ENCODE peak calls at places on chromosome 1, in ten cellular contexts. One of them, this sample, is unnamed.

GRCh38 chr1:206000641-206001339 is 2.4 kb downstream of the RAB7B start:
- DNase-seq in Peyer's patch: no peak
- DNase-seq in IMR-90: peak
- DNase-seq in cardiac muscle cell: no peak
- DNase-seq in Panc1: no peak
- DNase-seq in aorta: no peak
- DNase-seq in SJSA1: peak
- DNase-seq in CD4-positive, alpha-beta T cell: no peak
- DNase-seq in left lung: no peak
- DNase-seq in uterus: no peak
- DNase-seq in this sample: no peak

GRCh38 chr1:21762022-21762404 is 20.9 kb downstream of the USP48 start:
- DNase-seq in Peyer's patch: no peak
- DNase-seq in IMR-90: no peak
- DNase-seq in cardiac muscle cell: no peak
- DNase-seq in Panc1: no peak
- DNase-seq in aorta: no peak
- DNase-seq in SJSA1: peak
- DNase-seq in CD4-positive, alpha-beta T cell: no peak
- DNase-seq in left lung: no peak
- DNase-seq in uterus: no peak
- DNase-seq in this sample: no peak

GRCh38 chr1:150534002-150534401 is 15.2 kb upstream of the ADAMTSL4 start:
- DNase-seq in Peyer's patch: no peak
- DNase-seq in IMR-90: no peak
- DNase-seq in cardiac muscle cell: no peak
- DNase-seq in Panc1: no peak
- DNase-seq in aorta: peak
- DNase-seq in SJSA1: no peak
- DNase-seq in CD4-positive, alpha-beta T cell: no peak
- DNase-seq in left lung: no peak
- DNase-seq in uterus: no peak
- DNase-seq in this sample: no peak

GRCh38 chr1:241591317-241591716 is 48.9 kb downstream of the CHML start:
- DNase-seq in Peyer's patch: no peak
- DNase-seq in IMR-90: peak
- DNase-seq in cardiac muscle cell: no peak
- DNase-seq in Panc1: no peak
- DNase-seq in aorta: no peak
- DNase-seq in SJSA1: peak
- DNase-seq in CD4-positive, alpha-beta T cell: no peak
- DNase-seq in left lung: no peak
- DNase-seq in uterus: no peak
- DNase-seq in this sample: no peak

GRCh38 chr1:102185260-102185659 is 188.5 kb upstream of the OLFM3 start:
- DNase-seq in Peyer's patch: no peak
- DNase-seq in IMR-90: no peak
- DNase-seq in cardiac muscle cell: no peak
- DNase-seq in Panc1: no peak
- DNase-seq in aorta: no peak
- DNase-seq in SJSA1: no peak
- DNase-seq in CD4-positive, alpha-beta T cell: no peak
- DNase-seq in left lung: no peak
- DNase-seq in uterus: no peak
- DNase-seq in this sample: no peak

GRCh38 chr1:15876357-15876756 is 28.9 kb downstream of the SPEN start:
- DNase-seq in Peyer's patch: no peak
- DNase-seq in IMR-90: no peak
- DNase-seq in cardiac muscle cell: peak
- DNase-seq in Panc1: no peak
- DNase-seq in aorta: no peak
- DNase-seq in SJSA1: no peak
- DNase-seq in CD4-positive, alpha-beta T cell: no peak
- DNase-seq in left lung: no peak
- DNase-seq in uterus: no peak
- DNase-seq in this sample: no peak

GRCh38 chr1:145997156-145998023 is 1.0 kb upstream of the TXNIP start:
- DNase-seq in Peyer's patch: peak
- DNase-seq in IMR-90: no peak
- DNase-seq in cardiac muscle cell: no peak
- DNase-seq in Panc1: no peak
- DNase-seq in aorta: peak
- DNase-seq in SJSA1: peak
- DNase-seq in CD4-positive, alpha-beta T cell: peak
- DNase-seq in left lung: no peak
- DNase-seq in uterus: peak
- DNase-seq in this sample: no peak

GRCh38 chr1:216670118-216670870 is 52.9 kb downstream of the ESRRG start:
- DNase-seq in Peyer's patch: no peak
- DNase-seq in IMR-90: peak
- DNase-seq in cardiac muscle cell: no peak
- DNase-seq in Panc1: no peak
- DNase-seq in aorta: no peak
- DNase-seq in SJSA1: no peak
- DNase-seq in CD4-positive, alpha-beta T cell: no peak
- DNase-seq in left lung: no peak
- DNase-seq in uterus: no peak
- DNase-seq in this sample: no peak

GRCh38 chr1:63772201-63772600 is 1.6 kb upstream of the ROR1 start:
- DNase-seq in Peyer's patch: no peak
- DNase-seq in IMR-90: no peak
- DNase-seq in cardiac muscle cell: no peak
- DNase-seq in Panc1: no peak
- DNase-seq in aorta: no peak
- DNase-seq in SJSA1: no peak
- DNase-seq in CD4-positive, alpha-beta T cell: no peak
- DNase-seq in left lung: no peak
- DNase-seq in uterus: no peak
- DNase-seq in this sample: no peak

GRCh38 chr1:159054427-159054826 is 22.1 kb downstream of the AIM2 start:
- DNase-seq in Peyer's patch: no peak
- DNase-seq in IMR-90: peak
- DNase-seq in cardiac muscle cell: no peak
- DNase-seq in Panc1: no peak
- DNase-seq in aorta: no peak
- DNase-seq in SJSA1: no peak
- DNase-seq in CD4-positive, alpha-beta T cell: no peak
- DNase-seq in left lung: no peak
- DNase-seq in uterus: no peak
- DNase-seq in this sample: no peak

GRCh38 chr1:217526636-217527035 is 104.3 kb downstream of the GPATCH2 start:
- DNase-seq in Peyer's patch: no peak
- DNase-seq in IMR-90: no peak
- DNase-seq in cardiac muscle cell: no peak
- DNase-seq in Panc1: no peak
- DNase-seq in aorta: no peak
- DNase-seq in SJSA1: no peak
- DNase-seq in CD4-positive, alpha-beta T cell: no peak
- DNase-seq in left lung: no peak
- DNase-seq in uterus: no peak
- DNase-seq in this sample: no peak

GRCh38 chr1:204711103-204711946 is 25.8 kb upstream of the LRRN2 start:
- DNase-seq in Peyer's patch: no peak
- DNase-seq in IMR-90: no peak
- DNase-seq in cardiac muscle cell: no peak
- DNase-seq in Panc1: no peak
- DNase-seq in aorta: no peak
- DNase-seq in SJSA1: no peak
- DNase-seq in CD4-positive, alpha-beta T cell: no peak
- DNase-seq in left lung: no peak
- DNase-seq in uterus: no peak
- DNase-seq in this sample: no peak

GRCh38 chr1:113320972-113321680 is 69.2 kb upstream of the MAGI3 start:
- DNase-seq in Peyer's patch: no peak
- DNase-seq in IMR-90: peak
- DNase-seq in cardiac muscle cell: no peak
- DNase-seq in Panc1: no peak
- DNase-seq in aorta: no peak
- DNase-seq in SJSA1: no peak
- DNase-seq in CD4-positive, alpha-beta T cell: no peak
- DNase-seq in left lung: no peak
- DNase-seq in uterus: no peak
- DNase-seq in this sample: no peak

GRCh38 chr1:81912383-81912782 is 111.6 kb downstream of the ADGRL2 start:
- DNase-seq in Peyer's patch: no peak
- DNase-seq in IMR-90: no peak
- DNase-seq in cardiac muscle cell: no peak
- DNase-seq in Panc1: no peak
- DNase-seq in aorta: no peak
- DNase-seq in SJSA1: no peak
- DNase-seq in CD4-positive, alpha-beta T cell: no peak
- DNase-seq in left lung: no peak
- DNase-seq in uterus: no peak
- DNase-seq in this sample: no peak

GRCh38 chr1:98672184-98672583 is 10.7 kb downstream of the SNX7 start:
- DNase-seq in Peyer's patch: no peak
- DNase-seq in IMR-90: no peak
- DNase-seq in cardiac muscle cell: no peak
- DNase-seq in Panc1: no peak
- DNase-seq in aorta: no peak
- DNase-seq in SJSA1: no peak
- DNase-seq in CD4-positive, alpha-beta T cell: no peak
- DNase-seq in left lung: no peak
- DNase-seq in uterus: no peak
- DNase-seq in this sample: no peak

GRCh38 chr1:24903560-24903954 is 26.5 kb downstream of the RUNX3 start:
- DNase-seq in Peyer's patch: no peak
- DNase-seq in IMR-90: no peak
- DNase-seq in cardiac muscle cell: no peak
- DNase-seq in Panc1: no peak
- DNase-seq in aorta: peak
- DNase-seq in SJSA1: peak
- DNase-seq in CD4-positive, alpha-beta T cell: no peak
- DNase-seq in left lung: peak
- DNase-seq in uterus: no peak
- DNase-seq in this sample: no peak

GRCh38 chr1:101136739-101137138 is 100.1 kb upstream of the S1PR1 start:
- DNase-seq in Peyer's patch: no peak
- DNase-seq in IMR-90: peak
- DNase-seq in cardiac muscle cell: peak
- DNase-seq in Panc1: no peak
- DNase-seq in aorta: no peak
- DNase-seq in SJSA1: no peak
- DNase-seq in CD4-positive, alpha-beta T cell: no peak
- DNase-seq in left lung: no peak
- DNase-seq in uterus: no peak
- DNase-seq in this sample: no peak

DNA sequence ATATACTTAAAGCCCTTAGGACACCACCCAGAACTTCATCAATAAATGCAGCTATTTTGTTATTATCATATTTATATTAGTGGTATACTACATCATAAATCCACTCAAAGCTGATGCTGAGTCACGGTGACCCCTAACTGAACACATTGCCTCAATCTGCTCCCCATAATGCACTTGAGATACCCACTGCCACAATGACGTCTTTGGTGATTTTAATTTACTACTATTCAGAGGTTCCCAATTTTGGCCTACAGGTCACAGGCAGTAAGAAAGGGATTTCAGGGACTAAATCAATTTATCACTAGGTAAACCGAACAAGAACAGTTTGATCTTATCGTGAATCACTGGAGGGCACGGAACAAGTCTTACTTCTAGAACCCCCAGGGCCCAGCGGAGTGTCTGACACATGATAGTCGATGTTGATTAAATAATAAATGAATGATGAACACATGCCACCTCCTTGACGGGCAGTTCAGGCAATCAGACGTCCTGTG is 482 bp upstream of the CHD1L start:
- DNase-seq in Peyer's patch: no peak
- DNase-seq in IMR-90: no peak
- DNase-seq in cardiac muscle cell: no peak
- DNase-seq in Panc1: no peak
- DNase-seq in aorta: no peak
- DNase-seq in SJSA1: no peak
- DNase-seq in CD4-positive, alpha-beta T cell: no peak
- DNase-seq in left lung: no peak
- DNase-seq in uterus: no peak
- DNase-seq in this sample: no peak
- H3K27ac ChIP-seq in Peyer's patch: peak
- H3K27ac ChIP-seq in IMR-90: peak
- H3K27ac ChIP-seq in cardiac muscle cell: peak
- H3K27ac ChIP-seq in Panc1: peak
- H3K27ac ChIP-seq in aorta: no peak
- H3K27ac ChIP-seq in SJSA1: no peak
- H3K27ac ChIP-seq in CD4-positive, alpha-beta T cell: no peak
- H3K27ac ChIP-seq in left lung: peak
- H3K27ac ChIP-seq in uterus: peak
- H3K27ac ChIP-seq in this sample: peak

DNA sequence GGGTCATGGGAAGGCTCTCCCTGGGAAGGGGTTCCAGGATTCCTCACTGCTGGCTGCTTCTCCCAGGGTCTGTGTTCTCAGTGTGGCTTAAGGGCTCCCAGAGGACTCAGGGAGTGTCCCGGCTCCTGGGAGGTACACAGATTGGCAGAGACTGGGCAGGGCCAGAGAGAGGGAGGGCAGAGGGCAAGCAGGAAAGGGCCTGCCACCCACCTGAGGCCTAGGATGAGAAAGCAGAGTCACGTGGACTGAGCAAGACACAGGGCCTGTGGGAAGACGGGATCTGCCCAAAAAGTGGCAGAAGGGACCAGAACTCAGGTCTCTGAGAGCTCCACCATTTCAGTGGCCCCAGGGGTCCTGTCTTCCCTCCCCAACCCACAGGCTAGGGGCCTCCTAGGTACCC is 871 bp downstream of the SLFNL1 start:
- DNase-seq in Peyer's patch: no peak
- DNase-seq in IMR-90: no peak
- DNase-seq in cardiac muscle cell: no peak
- DNase-seq in Panc1: no peak
- DNase-seq in aorta: no peak
- DNase-seq in SJSA1: no peak
- DNase-seq in CD4-positive, alpha-beta T cell: no peak
- DNase-seq in left lung: peak
- DNase-seq in uterus: no peak
- DNase-seq in this sample: no peak
- H3K27ac ChIP-seq in Peyer's patch: no peak
- H3K27ac ChIP-seq in IMR-90: no peak
- H3K27ac ChIP-seq in cardiac muscle cell: peak
- H3K27ac ChIP-seq in Panc1: peak
- H3K27ac ChIP-seq in aorta: no peak
- H3K27ac ChIP-seq in SJSA1: no peak
- H3K27ac ChIP-seq in CD4-positive, alpha-beta T cell: peak
- H3K27ac ChIP-seq in left lung: peak
- H3K27ac ChIP-seq in uterus: no peak
- H3K27ac ChIP-seq in this sample: no peak

GRCh38 chr1:55582078-55582477 is 366.9 kb upstream of the USP24 start:
- DNase-seq in Peyer's patch: no peak
- DNase-seq in IMR-90: no peak
- DNase-seq in cardiac muscle cell: no peak
- DNase-seq in Panc1: no peak
- DNase-seq in aorta: no peak
- DNase-seq in SJSA1: no peak
- DNase-seq in CD4-positive, alpha-beta T cell: no peak
- DNase-seq in left lung: no peak
- DNase-seq in uterus: no peak
- DNase-seq in this sample: no peak
- H3K27ac ChIP-seq in Peyer's patch: no peak
- H3K27ac ChIP-seq in IMR-90: peak
- H3K27ac ChIP-seq in cardiac muscle cell: no peak
- H3K27ac ChIP-seq in Panc1: no peak
- H3K27ac ChIP-seq in aorta: no peak
- H3K27ac ChIP-seq in SJSA1: no peak
- H3K27ac ChIP-seq in CD4-positive, alpha-beta T cell: no peak
- H3K27ac ChIP-seq in left lung: no peak
- H3K27ac ChIP-seq in uterus: peak
- H3K27ac ChIP-seq in this sample: no peak

GRCh38 chr1:160460214-160460642 is 59.9 kb downstream of the VANGL2 start:
- DNase-seq in Peyer's patch: no peak
- DNase-seq in IMR-90: no peak
- DNase-seq in cardiac muscle cell: no peak
- DNase-seq in Panc1: no peak
- DNase-seq in aorta: no peak
- DNase-seq in SJSA1: no peak
- DNase-seq in CD4-positive, alpha-beta T cell: no peak
- DNase-seq in left lung: no peak
- DNase-seq in uterus: no peak
- DNase-seq in this sample: no peak
- H3K27ac ChIP-seq in Peyer's patch: no peak
- H3K27ac ChIP-seq in IMR-90: no peak
- H3K27ac ChIP-seq in cardiac muscle cell: no peak
- H3K27ac ChIP-seq in Panc1: no peak
- H3K27ac ChIP-seq in aorta: no peak
- H3K27ac ChIP-seq in SJSA1: peak
- H3K27ac ChIP-seq in CD4-positive, alpha-beta T cell: peak
- H3K27ac ChIP-seq in left lung: no peak
- H3K27ac ChIP-seq in uterus: no peak
- H3K27ac ChIP-seq in this sample: no peak